ENCODE peak calls at places on chromosomes 11 and 22, in seven cellular contexts. One of them, this sample, is unnamed.

GRCh38 chr11:12045914-12046635 is 37.6 kb upstream of the DKK3 start:
- DNase-seq in M059J: no peak
- DNase-seq in stimulated activated CD8-positive, alpha-beta memory T cell treated with anti-CD3 and anti-CD28 coated beads, Interleukin-2, amount 100 ng/mL, for 48 hours: no peak
- DNase-seq in EL: no peak
- DNase-seq in HT1080: peak
- DNase-seq in BE2C: no peak
- DNase-seq in nephron progenitor cell: no peak
- DNase-seq in this sample: no peak

GRCh38 chr11:102026217-102026616 is 21.0 kb upstream of the CFAP300 start:
- DNase-seq in M059J: no peak
- DNase-seq in stimulated activated CD8-positive, alpha-beta memory T cell treated with anti-CD3 and anti-CD28 coated beads, Interleukin-2, amount 100 ng/mL, for 48 hours: no peak
- DNase-seq in EL: no peak
- DNase-seq in HT1080: no peak
- DNase-seq in BE2C: no peak
- DNase-seq in nephron progenitor cell: no peak
- DNase-seq in this sample: no peak

GRCh38 chr11:46480909-46481308 is 89.3 kb upstream of the CHRM4 start:
- DNase-seq in M059J: no peak
- DNase-seq in stimulated activated CD8-positive, alpha-beta memory T cell treated with anti-CD3 and anti-CD28 coated beads, Interleukin-2, amount 100 ng/mL, for 48 hours: no peak
- DNase-seq in EL: no peak
- DNase-seq in HT1080: no peak
- DNase-seq in BE2C: peak
- DNase-seq in nephron progenitor cell: no peak
- DNase-seq in this sample: no peak

GRCh38 chr11:84833488-84834086 is 793.6 kb downstream of the DLG2 start:
- DNase-seq in M059J: no peak
- DNase-seq in stimulated activated CD8-positive, alpha-beta memory T cell treated with anti-CD3 and anti-CD28 coated beads, Interleukin-2, amount 100 ng/mL, for 48 hours: no peak
- DNase-seq in EL: no peak
- DNase-seq in HT1080: no peak
- DNase-seq in BE2C: no peak
- DNase-seq in nephron progenitor cell: no peak
- DNase-seq in this sample: no peak

GRCh38 chr11:4044971-4045646 is 49.5 kb upstream of the RRM1 start:
- DNase-seq in M059J: no peak
- DNase-seq in stimulated activated CD8-positive, alpha-beta memory T cell treated with anti-CD3 and anti-CD28 coated beads, Interleukin-2, amount 100 ng/mL, for 48 hours: no peak
- DNase-seq in EL: no peak
- DNase-seq in HT1080: peak
- DNase-seq in BE2C: peak
- DNase-seq in nephron progenitor cell: no peak
- DNase-seq in this sample: no peak

GRCh38 chr22:22394589-22394988 is 114.0 kb downstream of the ZNF280B start:
- DNase-seq in M059J: no peak
- DNase-seq in stimulated activated CD8-positive, alpha-beta memory T cell treated with anti-CD3 and anti-CD28 coated beads, Interleukin-2, amount 100 ng/mL, for 48 hours: no peak
- DNase-seq in EL: no peak
- DNase-seq in HT1080: no peak
- DNase-seq in BE2C: no peak
- DNase-seq in nephron progenitor cell: no peak
- DNase-seq in this sample: no peak

GRCh38 chr11:118888398-118888797 is 4.7 kb downstream of the CXCR5 start:
- DNase-seq in M059J: no peak
- DNase-seq in stimulated activated CD8-positive, alpha-beta memory T cell treated with anti-CD3 and anti-CD28 coated beads, Interleukin-2, amount 100 ng/mL, for 48 hours: no peak
- DNase-seq in EL: no peak
- DNase-seq in HT1080: no peak
- DNase-seq in BE2C: no peak
- DNase-seq in nephron progenitor cell: no peak
- DNase-seq in this sample: no peak

GRCh38 chr22:44658371-44658953 is 43.5 kb upstream of the PRR5 start:
- DNase-seq in M059J: peak
- DNase-seq in stimulated activated CD8-positive, alpha-beta memory T cell treated with anti-CD3 and anti-CD28 coated beads, Interleukin-2, amount 100 ng/mL, for 48 hours: no peak
- DNase-seq in EL: peak
- DNase-seq in HT1080: peak
- DNase-seq in BE2C: no peak
- DNase-seq in nephron progenitor cell: no peak
- DNase-seq in this sample: no peak

GRCh38 chr11:59503276-59503675 is at the start of gene OR4D11:
- DNase-seq in M059J: no peak
- DNase-seq in stimulated activated CD8-positive, alpha-beta memory T cell treated with anti-CD3 and anti-CD28 coated beads, Interleukin-2, amount 100 ng/mL, for 48 hours: no peak
- DNase-seq in EL: no peak
- DNase-seq in HT1080: no peak
- DNase-seq in BE2C: no peak
- DNase-seq in nephron progenitor cell: no peak
- DNase-seq in this sample: no peak

GRCh38 chr22:30469165-30469564 is 2.7 kb downstream of the SEC14L3 start:
- DNase-seq in M059J: no peak
- DNase-seq in stimulated activated CD8-positive, alpha-beta memory T cell treated with anti-CD3 and anti-CD28 coated beads, Interleukin-2, amount 100 ng/mL, for 48 hours: no peak
- DNase-seq in EL: no peak
- DNase-seq in HT1080: no peak
- DNase-seq in BE2C: no peak
- DNase-seq in nephron progenitor cell: no peak
- DNase-seq in this sample: no peak

GRCh38 chr22:39133871-39134270 is 18.6 kb downstream of the CBX7 start:
- DNase-seq in M059J: no peak
- DNase-seq in stimulated activated CD8-positive, alpha-beta memory T cell treated with anti-CD3 and anti-CD28 coated beads, Interleukin-2, amount 100 ng/mL, for 48 hours: no peak
- DNase-seq in EL: no peak
- DNase-seq in HT1080: no peak
- DNase-seq in BE2C: no peak
- DNase-seq in nephron progenitor cell: no peak
- DNase-seq in this sample: no peak

GRCh38 chr11:124746621-124747243 is 5.3 kb downstream of the VSIG2 start:
- DNase-seq in M059J: peak
- DNase-seq in stimulated activated CD8-positive, alpha-beta memory T cell treated with anti-CD3 and anti-CD28 coated beads, Interleukin-2, amount 100 ng/mL, for 48 hours: peak
- DNase-seq in EL: peak
- DNase-seq in HT1080: no peak
- DNase-seq in BE2C: peak
- DNase-seq in nephron progenitor cell: peak
- DNase-seq in this sample: peak

GRCh38 chr11:108734956-108735559 is 70.2 kb downstream of the DDX10 start:
- DNase-seq in M059J: no peak
- DNase-seq in stimulated activated CD8-positive, alpha-beta memory T cell treated with anti-CD3 and anti-CD28 coated beads, Interleukin-2, amount 100 ng/mL, for 48 hours: no peak
- DNase-seq in EL: no peak
- DNase-seq in HT1080: peak
- DNase-seq in BE2C: no peak
- DNase-seq in nephron progenitor cell: no peak
- DNase-seq in this sample: no peak

GRCh38 chr11:36264601-36265344 is 24.5 kb downstream of the COMMD9 start:
- DNase-seq in M059J: no peak
- DNase-seq in stimulated activated CD8-positive, alpha-beta memory T cell treated with anti-CD3 and anti-CD28 coated beads, Interleukin-2, amount 100 ng/mL, for 48 hours: no peak
- DNase-seq in EL: no peak
- DNase-seq in HT1080: no peak
- DNase-seq in BE2C: no peak
- DNase-seq in nephron progenitor cell: no peak
- DNase-seq in this sample: no peak

GRCh38 chr11:66970808-66971442 is 4.2 kb upstream of the C11orf86 start:
- DNase-seq in M059J: peak
- DNase-seq in stimulated activated CD8-positive, alpha-beta memory T cell treated with anti-CD3 and anti-CD28 coated beads, Interleukin-2, amount 100 ng/mL, for 48 hours: peak
- DNase-seq in EL: peak
- DNase-seq in HT1080: peak
- DNase-seq in BE2C: no peak
- DNase-seq in nephron progenitor cell: no peak
- DNase-seq in this sample: no peak

GRCh38 chr22:50544078-50544745 is 1.5 kb upstream of the KLHDC7B start:
- DNase-seq in M059J: peak
- DNase-seq in stimulated activated CD8-positive, alpha-beta memory T cell treated with anti-CD3 and anti-CD28 coated beads, Interleukin-2, amount 100 ng/mL, for 48 hours: peak
- DNase-seq in EL: peak
- DNase-seq in HT1080: no peak
- DNase-seq in BE2C: peak
- DNase-seq in nephron progenitor cell: peak
- DNase-seq in this sample: peak

GRCh38 chr11:76783901-76784813 is 1.0 kb downstream of the TSKU start:
- DNase-seq in M059J: peak
- DNase-seq in stimulated activated CD8-positive, alpha-beta memory T cell treated with anti-CD3 and anti-CD28 coated beads, Interleukin-2, amount 100 ng/mL, for 48 hours: no peak
- DNase-seq in EL: peak
- DNase-seq in HT1080: peak
- DNase-seq in BE2C: peak
- DNase-seq in nephron progenitor cell: peak
- DNase-seq in this sample: peak

GRCh38 chr11:73414977-73415492 is 38.8 kb downstream of the RELT start:
- DNase-seq in M059J: peak
- DNase-seq in stimulated activated CD8-positive, alpha-beta memory T cell treated with anti-CD3 and anti-CD28 coated beads, Interleukin-2, amount 100 ng/mL, for 48 hours: no peak
- DNase-seq in EL: peak
- DNase-seq in HT1080: no peak
- DNase-seq in BE2C: no peak
- DNase-seq in nephron progenitor cell: no peak
- DNase-seq in this sample: no peak

GRCh38 chr11:64035581-64035980 is at the start of gene FLRT1:
- DNase-seq in M059J: no peak
- DNase-seq in stimulated activated CD8-positive, alpha-beta memory T cell treated with anti-CD3 and anti-CD28 coated beads, Interleukin-2, amount 100 ng/mL, for 48 hours: no peak
- DNase-seq in EL: no peak
- DNase-seq in HT1080: no peak
- DNase-seq in BE2C: no peak
- DNase-seq in nephron progenitor cell: peak
- DNase-seq in this sample: peak

GRCh38 chr11:64842851-64843841 is 1.3 kb downstream of the CDC42BPG start:
- DNase-seq in M059J: peak
- DNase-seq in stimulated activated CD8-positive, alpha-beta memory T cell treated with anti-CD3 and anti-CD28 coated beads, Interleukin-2, amount 100 ng/mL, for 48 hours: no peak
- DNase-seq in EL: no peak
- DNase-seq in HT1080: peak
- DNase-seq in BE2C: no peak
- DNase-seq in nephron progenitor cell: no peak
- DNase-seq in this sample: no peak

GRCh38 chr11:88420165-88420781 is 82.7 kb upstream of the CTSC start:
- DNase-seq in M059J: no peak
- DNase-seq in stimulated activated CD8-positive, alpha-beta memory T cell treated with anti-CD3 and anti-CD28 coated beads, Interleukin-2, amount 100 ng/mL, for 48 hours: no peak
- DNase-seq in EL: peak
- DNase-seq in HT1080: no peak
- DNase-seq in BE2C: no peak
- DNase-seq in nephron progenitor cell: no peak
- DNase-seq in this sample: no peak

GRCh38 chr11:94933225-94934130 is 39.9 kb downstream of the CWC15 start:
- DNase-seq in M059J: peak
- DNase-seq in stimulated activated CD8-positive, alpha-beta memory T cell treated with anti-CD3 and anti-CD28 coated beads, Interleukin-2, amount 100 ng/mL, for 48 hours: no peak
- DNase-seq in EL: peak
- DNase-seq in HT1080: peak
- DNase-seq in BE2C: no peak
- DNase-seq in nephron progenitor cell: peak
- DNase-seq in this sample: no peak

GRCh38 chr11:78961186-78961782 is 386.6 kb upstream of the NARS2 start:
- DNase-seq in M059J: peak
- DNase-seq in stimulated activated CD8-positive, alpha-beta memory T cell treated with anti-CD3 and anti-CD28 coated beads, Interleukin-2, amount 100 ng/mL, for 48 hours: no peak
- DNase-seq in EL: peak
- DNase-seq in HT1080: peak
- DNase-seq in BE2C: peak
- DNase-seq in nephron progenitor cell: peak
- DNase-seq in this sample: no peak

GRCh38 chr11:100830295-100830694 is 143.2 kb downstream of the ARHGAP42 start:
- DNase-seq in M059J: no peak
- DNase-seq in stimulated activated CD8-positive, alpha-beta memory T cell treated with anti-CD3 and anti-CD28 coated beads, Interleukin-2, amount 100 ng/mL, for 48 hours: no peak
- DNase-seq in EL: no peak
- DNase-seq in HT1080: no peak
- DNase-seq in BE2C: peak
- DNase-seq in nephron progenitor cell: peak
- DNase-seq in this sample: peak

GRCh38 chr11:126191379-126192073 is 19.9 kb downstream of the RPUSD4 start:
- DNase-seq in M059J: no peak
- DNase-seq in stimulated activated CD8-positive, alpha-beta memory T cell treated with anti-CD3 and anti-CD28 coated beads, Interleukin-2, amount 100 ng/mL, for 48 hours: no peak
- DNase-seq in EL: no peak
- DNase-seq in HT1080: no peak
- DNase-seq in BE2C: no peak
- DNase-seq in nephron progenitor cell: no peak
- DNase-seq in this sample: no peak

GRCh38 chr11:69339041-69339733 is 45.2 kb downstream of the MYEOV start:
- DNase-seq in M059J: no peak
- DNase-seq in stimulated activated CD8-positive, alpha-beta memory T cell treated with anti-CD3 and anti-CD28 coated beads, Interleukin-2, amount 100 ng/mL, for 48 hours: no peak
- DNase-seq in EL: no peak
- DNase-seq in HT1080: no peak
- DNase-seq in BE2C: no peak
- DNase-seq in nephron progenitor cell: no peak
- DNase-seq in this sample: no peak

GRCh38 chr11:7165911-7166310 is 77.1 kb downstream of the RBMXL2 start:
- DNase-seq in M059J: peak
- DNase-seq in stimulated activated CD8-positive, alpha-beta memory T cell treated with anti-CD3 and anti-CD28 coated beads, Interleukin-2, amount 100 ng/mL, for 48 hours: no peak
- DNase-seq in EL: no peak
- DNase-seq in HT1080: no peak
- DNase-seq in BE2C: peak
- DNase-seq in nephron progenitor cell: no peak
- DNase-seq in this sample: peak

GRCh38 chr11:132119573-132119972 is 749.2 kb downstream of the NTM start:
- DNase-seq in M059J: no peak
- DNase-seq in stimulated activated CD8-positive, alpha-beta memory T cell treated with anti-CD3 and anti-CD28 coated beads, Interleukin-2, amount 100 ng/mL, for 48 hours: no peak
- DNase-seq in EL: no peak
- DNase-seq in HT1080: no peak
- DNase-seq in BE2C: no peak
- DNase-seq in nephron progenitor cell: no peak
- DNase-seq in this sample: no peak

GRCh38 chr22:46027219-46028068 is 50.5 kb upstream of the WNT7B start:
- DNase-seq in M059J: peak
- DNase-seq in stimulated activated CD8-positive, alpha-beta memory T cell treated with anti-CD3 and anti-CD28 coated beads, Interleukin-2, amount 100 ng/mL, for 48 hours: no peak
- DNase-seq in EL: no peak
- DNase-seq in HT1080: no peak
- DNase-seq in BE2C: no peak
- DNase-seq in nephron progenitor cell: peak
- DNase-seq in this sample: no peak

GRCh38 chr11:60895687-60896086 is 10.7 kb downstream of the PRPF19 start:
- DNase-seq in M059J: no peak
- DNase-seq in stimulated activated CD8-positive, alpha-beta memory T cell treated with anti-CD3 and anti-CD28 coated beads, Interleukin-2, amount 100 ng/mL, for 48 hours: no peak
- DNase-seq in EL: no peak
- DNase-seq in HT1080: no peak
- DNase-seq in BE2C: no peak
- DNase-seq in nephron progenitor cell: no peak
- DNase-seq in this sample: no peak

GRCh38 chr11:68927280-68928107 is 23.8 kb downstream of the IGHMBP2 start:
- DNase-seq in M059J: no peak
- DNase-seq in stimulated activated CD8-positive, alpha-beta memory T cell treated with anti-CD3 and anti-CD28 coated beads, Interleukin-2, amount 100 ng/mL, for 48 hours: no peak
- DNase-seq in EL: no peak
- DNase-seq in HT1080: no peak
- DNase-seq in BE2C: no peak
- DNase-seq in nephron progenitor cell: no peak
- DNase-seq in this sample: no peak

GRCh38 chr11:119099707-119100106 is 1.9 kb downstream of the DPAGT1 start:
- DNase-seq in M059J: no peak
- DNase-seq in stimulated activated CD8-positive, alpha-beta memory T cell treated with anti-CD3 and anti-CD28 coated beads, Interleukin-2, amount 100 ng/mL, for 48 hours: no peak
- DNase-seq in EL: no peak
- DNase-seq in HT1080: no peak
- DNase-seq in BE2C: no peak
- DNase-seq in nephron progenitor cell: no peak
- DNase-seq in this sample: no peak

GRCh38 chr11:2891291-2891690 is 5.7 kb upstream of the CDKN1C start:
- DNase-seq in M059J: no peak
- DNase-seq in stimulated activated CD8-positive, alpha-beta memory T cell treated with anti-CD3 and anti-CD28 coated beads, Interleukin-2, amount 100 ng/mL, for 48 hours: no peak
- DNase-seq in EL: no peak
- DNase-seq in HT1080: peak
- DNase-seq in BE2C: no peak
- DNase-seq in nephron progenitor cell: no peak
- DNase-seq in this sample: no peak

GRCh38 chr11:83021780-83022125 is 49.9 kb downstream of the RAB30 start:
- DNase-seq in M059J: no peak
- DNase-seq in stimulated activated CD8-positive, alpha-beta memory T cell treated with anti-CD3 and anti-CD28 coated beads, Interleukin-2, amount 100 ng/mL, for 48 hours: no peak
- DNase-seq in EL: no peak
- DNase-seq in HT1080: no peak
- DNase-seq in BE2C: no peak
- DNase-seq in nephron progenitor cell: no peak
- DNase-seq in this sample: no peak

GRCh38 chr11:73359341-73359740 is 16.9 kb upstream of the RELT start:
- DNase-seq in M059J: no peak
- DNase-seq in stimulated activated CD8-positive, alpha-beta memory T cell treated with anti-CD3 and anti-CD28 coated beads, Interleukin-2, amount 100 ng/mL, for 48 hours: no peak
- DNase-seq in EL: peak
- DNase-seq in HT1080: no peak
- DNase-seq in BE2C: peak
- DNase-seq in nephron progenitor cell: no peak
- DNase-seq in this sample: no peak

GRCh38 chr11:4610258-4610935 is 2.4 kb upstream of the TRIM68 start:
- DNase-seq in M059J: peak
- DNase-seq in stimulated activated CD8-positive, alpha-beta memory T cell treated with anti-CD3 and anti-CD28 coated beads, Interleukin-2, amount 100 ng/mL, for 48 hours: no peak
- DNase-seq in EL: peak
- DNase-seq in HT1080: no peak
- DNase-seq in BE2C: no peak
- DNase-seq in nephron progenitor cell: no peak
- DNase-seq in this sample: no peak